ENCODE peak calls at places on chromosome 18, in nine cellular contexts. A is cardiac muscle cell; V is ovary; D is fibroblast of lung; Y is coronary artery; Q is neural progenitor cell; E is kidney; W is mesendoderm; T is CD8-positive, alpha-beta memory T cell. S is an unnamed sample.

GRCh38 chr18:79964330-79965118 is at the start of gene HSBP1L1:
- DNase-seq in A (peak), V (peak), D (peak), Y (peak), Q (peak), E (peak), W (peak), T (peak), S (no peak)

GRCh38 chr18:26549486-26550435 is 1.4 kb upstream of the KCTD1 start:
- DNase-seq in A (peak), V (peak), D (peak), Y (peak), Q (peak), E (peak), W (peak), T (no peak), S (no peak)

GRCh38 chr18:2687390-2688001 is 32.0 kb downstream of the SMCHD1 start:
- DNase-seq in A (no peak), V (no peak), D (no peak), Y (no peak), Q (no peak), E (no peak), W (no peak), T (no peak), S (no peak)

GRCh38 chr18:67644226-67644625 is 127.7 kb upstream of the DSEL start:
- DNase-seq in A (no peak), V (no peak), D (no peak), Y (no peak), Q (no peak), E (no peak), W (no peak), T (no peak), S (no peak)

GRCh38 chr18:48589797-48590519 is 51.1 kb downstream of the CTIF start:
- DNase-seq in A (no peak), V (peak), D (no peak), Y (no peak), Q (no peak), E (no peak), W (no peak), T (no peak), S (no peak)

GRCh38 chr18:51153659-51154371 is 43.7 kb downstream of the MEX3C start:
- DNase-seq in A (no peak), V (no peak), D (no peak), Y (no peak), Q (no peak), E (no peak), W (no peak), T (peak), S (no peak)

GRCh38 chr18:58953627-58954026 is 89.0 kb downstream of the ZNF532 start:
- DNase-seq in A (peak), V (no peak), D (no peak), Y (no peak), Q (no peak), E (no peak), W (no peak), T (no peak), S (no peak)

GRCh38 chr18:40867452-40867851 is 1087.6 kb upstream of the PIK3C3 start:
- DNase-seq in A (no peak), V (no peak), D (peak), Y (no peak), Q (no peak), E (no peak), W (no peak), T (no peak), S (no peak)

GRCh38 chr18:38350141-38350540 is 784.5 kb upstream of the CELF4 start:
- DNase-seq in A (no peak), V (no peak), D (no peak), Y (no peak), Q (no peak), E (no peak), W (no peak), T (no peak), S (no peak)

GRCh38 chr18:42578781-42579180 is 536.7 kb downstream of the RIT2 start:
- DNase-seq in A (no peak), V (no peak), D (no peak), Y (no peak), Q (no peak), E (no peak), W (no peak), T (no peak), S (no peak)

GRCh38 chr18:7766383-7766782 is 199.3 kb downstream of the PTPRM start:
- DNase-seq in A (no peak), V (no peak), D (no peak), Y (no peak), Q (no peak), E (no peak), W (no peak), T (no peak), S (no peak)

GRCh38 chr18:11398625-11399024 is 210.8 kb upstream of the SLC35G4 start:
- DNase-seq in A (no peak), V (no peak), D (peak), Y (no peak), Q (no peak), E (no peak), W (peak), T (no peak), S (no peak)

GRCh38 chr18:14086459-14087231 is 45.6 kb downstream of the ZNF519 start:
- DNase-seq in A (peak), V (no peak), D (peak), Y (no peak), Q (peak), E (no peak), W (peak), T (no peak), S (peak)

GRCh38 chr18:13471495-13471845 is 252.9 kb downstream of the LDLRAD4 start:
- DNase-seq in A (no peak), V (no peak), D (no peak), Y (no peak), Q (no peak), E (no peak), W (no peak), T (no peak), S (no peak)

GRCh38 chr18:77071061-77071460 is 61.5 kb downstream of the MBP start:
- DNase-seq in A (no peak), V (no peak), D (no peak), Y (no peak), Q (no peak), E (no peak), W (no peak), T (no peak), S (no peak)

GRCh38 chr18:35030234-35030989 is 10.8 kb upstream of the MAPRE2 start:
- DNase-seq in A (no peak), V (no peak), D (no peak), Y (no peak), Q (no peak), E (no peak), W (no peak), T (peak), S (no peak)

GRCh38 chr18:32930695-32931301 is 158.0 kb upstream of the KLHL14 start:
- DNase-seq in A (peak), V (no peak), D (peak), Y (no peak), Q (peak), E (no peak), W (peak), T (no peak), S (peak)

GRCh38 chr18:58501033-58501432 is 127.9 kb downstream of the ALPK2 start:
- DNase-seq in A (no peak), V (no peak), D (no peak), Y (no peak), Q (no peak), E (no peak), W (no peak), T (no peak), S (no peak)

GRCh38 chr18:13377496-13377895 is 158.9 kb downstream of the LDLRAD4 start:
- DNase-seq in A (no peak), V (no peak), D (no peak), Y (peak), Q (no peak), E (no peak), W (no peak), T (no peak), S (no peak)

GRCh38 chr18:77108821-77109692 is 23.5 kb downstream of the MBP start:
- DNase-seq in A (no peak), V (no peak), D (no peak), Y (no peak), Q (no peak), E (peak), W (no peak), T (no peak), S (no peak)

GRCh38 chr18:69725855-69726508 is 221.7 kb downstream of the CD226 start:
- DNase-seq in A (no peak), V (no peak), D (no peak), Y (no peak), Q (no peak), E (no peak), W (no peak), T (no peak), S (no peak)

GRCh38 chr18:44759925-44760342 is 79.2 kb downstream of the SETBP1 start:
- DNase-seq in A (no peak), V (no peak), D (no peak), Y (no peak), Q (no peak), E (no peak), W (no peak), T (no peak), S (no peak)

GRCh38 chr18:54159916-54160315 is 64.6 kb downstream of the MBD2 start:
- DNase-seq in A (no peak), V (no peak), D (no peak), Y (no peak), Q (no peak), E (no peak), W (no peak), T (no peak), S (no peak)

GRCh38 chr18:55349685-55350084 is 238.3 kb downstream of the TCF4 start:
- DNase-seq in A (no peak), V (no peak), D (no peak), Y (no peak), Q (no peak), E (no peak), W (no peak), T (no peak), S (no peak)

GRCh38 chr18:47204908-47205522 is 28.9 kb upstream of the IER3IP1 start:
- DNase-seq in A (peak), V (no peak), D (peak), Y (no peak), Q (peak), E (no peak), W (peak), T (peak), S (peak)

GRCh38 chr18:23450022-23450421 is 3.1 kb upstream of the RIOK3 start:
- DNase-seq in A (no peak), V (no peak), D (no peak), Y (no peak), Q (no peak), E (no peak), W (peak), T (no peak), S (no peak)

GRCh38 chr18:6714027-6714426 is 15.5 kb upstream of the ARHGAP28 start:
- DNase-seq in A (no peak), V (no peak), D (no peak), Y (no peak), Q (no peak), E (no peak), W (peak), T (no peak), S (no peak)

GRCh38 chr18:59996370-59996966 is 96.7 kb downstream of the PMAIP1 start:
- DNase-seq in A (peak), V (no peak), D (peak), Y (no peak), Q (peak), E (no peak), W (peak), T (no peak), S (peak)

GRCh38 chr18:54805571-54806334 is 22.5 kb upstream of the RAB27B start:
- DNase-seq in A (peak), V (no peak), D (peak), Y (no peak), Q (no peak), E (no peak), W (no peak), T (no peak), S (peak)

GRCh38 chr18:12750076-12750707 is 47.4 kb downstream of the PSMG2 start:
- DNase-seq in A (no peak), V (no peak), D (no peak), Y (no peak), Q (no peak), E (no peak), W (peak), T (peak), S (no peak)

GRCh38 chr18:9153281-9153680 is 16.7 kb downstream of the ANKRD12 start:
- DNase-seq in A (no peak), V (no peak), D (no peak), Y (no peak), Q (no peak), E (no peak), W (no peak), T (no peak), S (no peak)

GRCh38 chr18:9792565-9793226 is 84.6 kb downstream of the RAB31 start:
- DNase-seq in A (no peak), V (no peak), D (no peak), Y (no peak), Q (peak), E (no peak), W (peak), T (no peak), S (peak)

GRCh38 chr18:27419646-27420045 is 234.5 kb upstream of the CHST9 start:
- DNase-seq in A (no peak), V (no peak), D (no peak), Y (no peak), Q (no peak), E (no peak), W (no peak), T (no peak), S (no peak)

GRCh38 chr18:55416791-55417190 is 171.2 kb downstream of the TCF4 start:
- DNase-seq in A (no peak), V (no peak), D (peak), Y (no peak), Q (no peak), E (no peak), W (no peak), T (no peak), S (no peak)

GRCh38 chr18:24378598-24378997 is 19.0 kb downstream of the OSBPL1A start:
- DNase-seq in A (no peak), V (no peak), D (no peak), Y (no peak), Q (peak), E (no peak), W (no peak), T (no peak), S (no peak)

GRCh38 chr18:57951999-57952774 is 91.8 kb upstream of the NEDD4L start:
- DNase-seq in A (no peak), V (no peak), D (peak), Y (no peak), Q (no peak), E (no peak), W (no peak), T (no peak), S (no peak)

GRCh38 chr18:26227051-26227672 is 917 bp downstream of the TAF4B start:
- DNase-seq in A (no peak), V (no peak), D (peak), Y (no peak), Q (peak), E (no peak), W (peak), T (no peak), S (no peak)

GRCh38 chr18:32549248-32549842 is 78.7 kb upstream of the GAREM1 start:
- DNase-seq in A (peak), V (peak), D (peak), Y (no peak), Q (peak), E (no peak), W (peak), T (peak), S (peak)

DNA sequence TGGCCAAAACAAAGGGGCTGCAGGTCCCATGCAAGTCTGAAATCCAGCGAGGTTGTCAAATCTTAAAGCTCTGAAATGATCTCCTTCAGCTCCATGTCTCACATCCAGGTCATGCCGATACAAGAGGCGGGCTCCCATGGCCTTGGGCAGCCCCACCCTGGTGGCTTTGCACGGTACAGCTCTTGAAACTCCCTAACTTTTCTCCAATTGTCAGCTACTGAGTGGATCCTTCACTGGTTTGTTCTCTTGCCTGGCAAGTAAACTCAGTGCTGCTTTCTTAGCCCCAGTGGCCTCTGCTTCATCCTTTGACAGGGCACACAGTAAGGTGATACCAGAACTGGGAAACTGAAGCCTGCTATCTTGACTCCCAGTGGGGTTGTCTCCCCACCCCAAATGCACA is 26.3 kb downstream of the SERPINB13 start:
- DNase-seq in A (no peak), V (no peak), D (no peak), Y (no peak), Q (no peak), E (no peak), W (peak), T (no peak), S (no peak)
- H3K27ac ChIP-seq in A (no peak), V (no peak), D (no peak), Y (no peak), Q (no peak), E (no peak), W (no peak), T (no peak), S (no peak)

DNA sequence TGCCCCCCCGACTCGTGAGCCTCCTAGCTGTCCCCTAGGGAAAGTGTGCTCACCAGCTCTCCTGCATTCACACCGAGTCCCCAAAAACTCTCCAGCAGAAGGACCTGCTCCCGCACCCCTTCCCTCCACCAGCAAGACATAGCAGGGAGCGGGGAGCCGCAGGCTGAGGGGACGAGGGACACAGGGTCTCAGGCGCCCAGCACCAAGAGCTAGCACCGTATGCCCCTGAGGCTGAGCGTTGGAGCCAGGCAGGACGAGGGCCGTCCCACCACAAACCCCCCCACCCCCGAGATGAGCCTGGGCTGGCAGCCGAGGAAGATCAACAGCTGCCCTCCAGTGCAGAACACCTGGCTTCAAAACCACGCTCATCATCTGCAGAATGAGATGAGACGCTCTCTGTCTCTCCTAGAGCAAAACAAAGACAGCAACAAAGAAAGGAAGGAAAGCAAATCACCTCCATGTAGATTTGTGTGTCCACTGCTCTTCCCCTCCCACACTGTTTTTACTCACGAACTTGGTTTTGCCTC is 39.8 kb upstream of the SALL3 start:
- DNase-seq in A (no peak), V (no peak), D (no peak), Y (no peak), Q (no peak), E (no peak), W (no peak), T (no peak), S (no peak)
- H3K27ac ChIP-seq in A (no peak), V (no peak), D (no peak), Y (no peak), Q (no peak), E (no peak), W (no peak), T (no peak), S (no peak)

DNA sequence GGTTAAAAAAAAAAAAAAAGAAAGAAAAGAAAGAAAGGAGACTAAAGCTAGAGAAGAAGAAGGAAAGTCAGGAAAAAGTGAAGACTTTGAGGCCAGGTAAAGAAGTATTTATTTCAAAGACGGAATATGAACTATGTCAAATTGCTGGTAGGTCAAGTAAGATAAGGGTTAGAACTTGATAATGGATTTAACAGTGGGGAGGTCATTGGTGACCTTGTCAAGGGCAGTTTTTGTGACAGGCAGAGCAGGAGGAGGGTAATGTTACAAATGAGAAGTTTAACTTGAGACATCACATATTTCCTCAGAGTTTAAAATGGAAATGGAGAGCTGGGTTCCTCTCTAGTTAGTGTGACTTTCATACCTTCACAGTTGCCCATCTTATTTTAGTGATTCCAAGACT is 9.5 kb downstream of the WDR7 start:
- DNase-seq in A (no peak), V (no peak), D (no peak), Y (no peak), Q (no peak), E (no peak), W (no peak), T (no peak), S (no peak)
- H3K27ac ChIP-seq in A (no peak), V (no peak), D (no peak), Y (no peak), Q (no peak), E (no peak), W (no peak), T (no peak), S (no peak)

DNA sequence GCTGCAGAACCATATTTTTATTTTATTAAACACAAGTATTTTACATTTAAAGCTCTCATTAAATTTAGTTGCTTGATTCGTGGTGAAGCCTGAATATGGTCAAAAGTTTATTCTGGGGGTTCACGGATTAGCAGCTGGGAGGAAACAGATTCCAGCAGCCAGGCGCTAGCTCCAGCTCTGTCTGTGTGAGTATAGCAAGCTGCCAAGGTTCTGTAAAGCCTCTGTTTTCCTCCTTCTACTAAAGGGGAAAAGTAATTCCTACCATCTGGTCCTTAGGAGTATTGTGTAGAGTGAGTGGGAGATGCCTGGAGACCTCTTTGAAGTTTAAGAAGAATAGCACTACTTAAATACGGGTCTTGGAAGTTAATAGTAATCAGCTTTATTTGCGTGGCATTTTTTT is 22.6 kb downstream of the GATA6 start:
- DNase-seq in A (no peak), V (no peak), D (peak), Y (no peak), Q (peak), E (no peak), W (no peak), T (no peak), S (no peak)
- H3K27ac ChIP-seq in A (peak), V (no peak), D (no peak), Y (peak), Q (no peak), E (no peak), W (no peak), T (no peak), S (no peak)

S was measured in K562.